ENCODE peak calls at places on chromosomes 16 and 17, in eight cellular contexts. E is central memory CD4-positive, alpha-beta T cell; K is sciatic nerve; F is Peyer's patch; T is COR-L47; J is fibroblast of villous mesenchyme; A is activated CD4-positive, alpha-beta memory T cell treated with anti-CD3 and anti-CD28 coated beads for 36 hours; B is CD8-positive, alpha-beta T cell. L is an unnamed sample.
A peak's percentile ranks its signal among the peaks of the same experiment; 100 is the strongest.

GRCh38 chr17:75524269-75524970 is 1.1 kb upstream of the LLGL2 start:
- DNase-seq in E (no peak), K (no peak), F (no peak), T (no peak), J (no peak), A (no peak), B (no peak), L (no peak)

GRCh38 chr16:79651363-79651762 is 50.8 kb upstream of the MAF start:
- DNase-seq in E (no peak), K (peak; percentile 77), F (peak; percentile 61), T (no peak), J (peak; percentile 55), A (no peak), B (no peak), L (no peak)

GRCh38 chr17:57909548-57909947 is 45.7 kb downstream of the CUEDC1 start:
- DNase-seq in E (no peak), K (no peak), F (no peak), T (no peak), J (no peak), A (no peak), B (no peak), L (no peak)

GRCh38 chr16:28494141-28494851 is at the start of gene APOBR:
- DNase-seq in E (peak; percentile 96), K (no peak), F (peak; percentile 94), T (no peak), J (no peak), A (peak; percentile 94), B (peak; percentile 81), L (peak; percentile 82)

GRCh38 chr17:50355701-50356341 is 9.9 kb downstream of the XYLT2 start:
- DNase-seq in E (no peak), K (peak; percentile 47), F (peak; percentile 40), T (no peak), J (no peak), A (no peak), B (no peak), L (no peak)

GRCh38 chr17:57342141-57342540 is 85.8 kb downstream of the MSI2 start:
- DNase-seq in E (no peak), K (no peak), F (no peak), T (peak; percentile 76), J (no peak), A (no peak), B (no peak), L (no peak)

GRCh38 chr16:48435319-48435682 is 50.1 kb upstream of the SIAH1 start:
- DNase-seq in E (no peak), K (no peak), F (no peak), T (no peak), J (no peak), A (no peak), B (no peak), L (no peak)

GRCh38 chr17:39197380-39198185 is at the start of gene CACNB1:
- DNase-seq in E (peak; percentile 52), K (peak; percentile 88), F (peak; percentile 87), T (peak; percentile 79), J (peak; percentile 76), A (peak; percentile 83), B (peak; percentile 40), L (peak; percentile 58)

GRCh38 chr16:2950773-2951172 is 13.3 kb upstream of the KREMEN2 start:
- DNase-seq in E (no peak), K (no peak), F (no peak), T (no peak), J (no peak), A (no peak), B (no peak), L (no peak)

GRCh38 chr17:38674013-38674748 is 576 bp downstream of the EPOP start:
- DNase-seq in E (peak; percentile 13), K (no peak), F (peak; percentile 57), T (no peak), J (no peak), A (peak; percentile 60), B (no peak), L (no peak)